ENCODE peak calls at places on chromosomes 6 and 20, in four cellular contexts. One of them, this sample, is unnamed. For H3K36me3, the result is how much of the 10 kb centered on the place peaks cover.

GRCh38 chr20:38145094-38146075 is 19.7 kb downstream of the TGM2 start:
- DNase-seq in GM23248: peak
- DNase-seq in endothelial cell of umbilical vein: peak
- DNase-seq in fibroblast of lung: peak
- DNase-seq in this sample: no peak

GRCh38 chr6:104728444-104728843 is 131.3 kb downstream of the HACE1 start:
- DNase-seq in fibroblast of lung: peak
- DNase-seq in GM23248: no peak
- DNase-seq in endothelial cell of umbilical vein: peak
- DNase-seq in this sample: no peak

GRCh38 chr6:89610149-89610642 is 28.4 kb downstream of the LYRM2 start:
- DNase-seq in endothelial cell of umbilical vein: peak
- DNase-seq in fibroblast of lung: peak
- DNase-seq in GM23248: peak
- DNase-seq in this sample: peak

GRCh38 chr6:168884646-168885086 is 369.0 kb downstream of the THBS2 start:
- DNase-seq in endothelial cell of umbilical vein: peak
- DNase-seq in fibroblast of lung: no peak
- DNase-seq in GM23248: peak
- DNase-seq in this sample: peak

GRCh38 chr6:51640016-51640415 is 447.4 kb downstream of the PKHD1 start:
- DNase-seq in endothelial cell of umbilical vein: no peak
- DNase-seq in GM23248: no peak
- DNase-seq in fibroblast of lung: no peak
- DNase-seq in this sample: no peak

GRCh38 chr6:42230320-42231034 is 12.8 kb upstream of the MRPS10 start:
- DNase-seq in GM23248: peak
- DNase-seq in fibroblast of lung: no peak
- DNase-seq in endothelial cell of umbilical vein: peak
- DNase-seq in this sample: peak

GRCh38 chr20:22796465-22797077 is 212.2 kb upstream of the FOXA2 start:
- DNase-seq in GM23248: peak
- DNase-seq in endothelial cell of umbilical vein: no peak
- DNase-seq in fibroblast of lung: peak
- DNase-seq in this sample: no peak

GRCh38 chr6:138550346-138550767 is 51.1 kb upstream of the NHSL1 start:
- DNase-seq in GM23248: peak
- DNase-seq in endothelial cell of umbilical vein: no peak
- DNase-seq in fibroblast of lung: no peak
- DNase-seq in this sample: no peak

GRCh38 chr6:117771403-117771802 is 96.1 kb downstream of the NUS1 start:
- DNase-seq in endothelial cell of umbilical vein: no peak
- DNase-seq in fibroblast of lung: no peak
- DNase-seq in GM23248: no peak
- DNase-seq in this sample: no peak

GRCh38 chr6:10194816-10195639 is 219.8 kb downstream of the TFAP2A start:
- DNase-seq in fibroblast of lung: peak
- DNase-seq in endothelial cell of umbilical vein: no peak
- DNase-seq in GM23248: no peak
- DNase-seq in this sample: no peak

GRCh38 chr6:37359034-37359433 is 5.3 kb downstream of the RNF8 start:
- DNase-seq in fibroblast of lung: no peak
- DNase-seq in endothelial cell of umbilical vein: peak
- DNase-seq in GM23248: no peak
- DNase-seq in this sample: no peak

GRCh38 chr20:11797161-11797560 is 120.5 kb upstream of the BTBD3 start:
- DNase-seq in GM23248: peak
- DNase-seq in fibroblast of lung: peak
- DNase-seq in endothelial cell of umbilical vein: no peak
- DNase-seq in this sample: no peak

GRCh38 chr6:160147146-160147536 is 25.5 kb downstream of the SLC22A1 start:
- DNase-seq in GM23248: no peak
- DNase-seq in endothelial cell of umbilical vein: no peak
- DNase-seq in fibroblast of lung: no peak
- DNase-seq in this sample: no peak

GRCh38 chr20:14064333-14064732 is 69.0 kb downstream of the MACROD2 start:
- DNase-seq in GM23248: no peak
- DNase-seq in endothelial cell of umbilical vein: no peak
- DNase-seq in fibroblast of lung: no peak
- DNase-seq in this sample: no peak

GRCh38 chr6:14074723-14075503 is 42.7 kb upstream of the CD83 start:
- DNase-seq in GM23248: peak
- DNase-seq in endothelial cell of umbilical vein: peak
- DNase-seq in fibroblast of lung: peak
- DNase-seq in this sample: peak

GRCh38 chr6:25732468-25733198 is 21.9 kb upstream of the SLC17A4 start:
- DNase-seq in GM23248: no peak
- DNase-seq in endothelial cell of umbilical vein: no peak
- DNase-seq in fibroblast of lung: no peak
- DNase-seq in this sample: peak

GRCh38 chr6:121867095-121867494 is 431.6 kb downstream of the GJA1 start:
- DNase-seq in endothelial cell of umbilical vein: no peak
- DNase-seq in fibroblast of lung: peak
- DNase-seq in GM23248: peak
- DNase-seq in this sample: no peak

GRCh38 chr6:111468329-111469012 is 14.5 kb downstream of the REV3L start:
- DNase-seq in endothelial cell of umbilical vein: peak
- DNase-seq in fibroblast of lung: peak
- DNase-seq in GM23248: peak
- DNase-seq in this sample: no peak

GRCh38 chr20:56487216-56487615 is 18.8 kb downstream of the RTF2 start:
- DNase-seq in fibroblast of lung: no peak
- DNase-seq in GM23248: no peak
- DNase-seq in endothelial cell of umbilical vein: no peak
- DNase-seq in this sample: no peak

GRCh38 chr20:22574545-22575086 is 9.8 kb downstream of the FOXA2 start:
- DNase-seq in endothelial cell of umbilical vein: no peak
- DNase-seq in fibroblast of lung: no peak
- DNase-seq in GM23248: no peak
- DNase-seq in this sample: peak

GRCh38 chr6:169854083-169854725 is 102.8 kb downstream of the ERMARD start:
- DNase-seq in GM23248: no peak
- DNase-seq in fibroblast of lung: no peak
- DNase-seq in endothelial cell of umbilical vein: no peak
- DNase-seq in this sample: no peak

GRCh38 chr6:139060332-139060731 is 31.8 kb downstream of the ABRACL start:
- DNase-seq in fibroblast of lung: peak
- DNase-seq in endothelial cell of umbilical vein: no peak
- DNase-seq in GM23248: peak
- DNase-seq in this sample: no peak

DNA sequence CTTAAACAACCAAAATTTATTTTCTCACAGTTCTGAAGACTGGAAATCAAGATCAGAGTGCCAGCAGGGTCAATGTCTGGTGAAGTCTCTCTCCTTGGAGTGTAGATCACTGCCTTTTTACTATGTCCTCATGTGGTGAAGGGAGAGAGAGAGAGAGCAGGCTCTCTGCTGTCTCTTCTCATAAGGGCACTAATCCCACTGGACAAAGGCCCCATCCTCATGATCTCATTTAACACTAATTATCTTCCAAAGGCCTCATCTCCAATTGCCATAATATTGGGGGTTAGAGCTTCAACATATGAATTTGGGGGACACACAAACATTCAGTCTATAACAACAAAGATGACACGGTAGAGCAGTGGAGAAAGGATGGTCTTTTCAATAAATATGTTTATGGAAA is 27.4 kb downstream of the SOBP start:
- DNase-seq in endothelial cell of umbilical vein: no peak
- DNase-seq in fibroblast of lung: no peak
- DNase-seq in GM23248: no peak
- DNase-seq in this sample: no peak
- H3K36me3 ChIP-seq in endothelial cell of umbilical vein: under half
- H3K36me3 ChIP-seq in fibroblast of lung: under half
- H3K36me3 ChIP-seq in GM23248: under half
- H3K36me3 ChIP-seq in this sample: under half

GRCh38 chr6:75280131-75280855 is 4.3 kb downstream of the TMEM30A start:
- DNase-seq in fibroblast of lung: peak
- DNase-seq in endothelial cell of umbilical vein: no peak
- DNase-seq in GM23248: peak
- DNase-seq in this sample: no peak
- H3K36me3 ChIP-seq in fibroblast of lung: under half
- H3K36me3 ChIP-seq in endothelial cell of umbilical vein: under half
- H3K36me3 ChIP-seq in GM23248: under half
- H3K36me3 ChIP-seq in this sample: under half

DNA sequence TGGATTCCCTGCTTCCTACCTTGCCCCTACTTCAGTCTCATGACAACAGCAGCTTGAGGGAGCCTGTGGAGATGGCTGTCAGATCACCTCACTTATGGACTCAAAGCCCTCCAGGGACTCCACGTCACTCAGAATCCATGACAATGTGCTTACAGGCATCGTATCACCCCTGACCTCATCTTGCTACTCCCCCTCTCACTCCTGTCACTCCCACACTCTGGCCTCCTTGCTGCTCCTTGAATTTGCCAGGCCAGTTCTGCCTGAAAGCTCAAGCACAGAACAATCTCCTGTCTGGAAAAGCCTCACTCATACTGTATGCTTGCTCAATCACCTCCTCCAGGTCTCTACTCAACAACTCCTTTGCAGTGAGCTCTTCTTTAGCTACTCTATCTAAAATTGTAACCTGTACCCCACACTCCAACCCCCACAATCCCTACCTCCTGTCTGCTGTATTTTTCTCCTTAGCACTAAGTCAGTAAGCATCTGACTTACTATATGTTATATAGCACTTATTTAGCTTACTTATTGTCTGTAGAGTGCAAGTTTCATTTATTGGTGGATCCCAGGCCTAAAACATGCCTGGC is 10.7 kb upstream of the GSTA4 start:
- DNase-seq in endothelial cell of umbilical vein: no peak
- DNase-seq in fibroblast of lung: no peak
- DNase-seq in GM23248: no peak
- DNase-seq in this sample: no peak
- H3K36me3 ChIP-seq in endothelial cell of umbilical vein: under half
- H3K36me3 ChIP-seq in fibroblast of lung: under half
- H3K36me3 ChIP-seq in GM23248: under half
- H3K36me3 ChIP-seq in this sample: under half

GRCh38 chr6:35293681-35294080 is 3.9 kb upstream of the DEF6 start:
- DNase-seq in endothelial cell of umbilical vein: no peak
- DNase-seq in GM23248: no peak
- DNase-seq in fibroblast of lung: no peak
- DNase-seq in this sample: no peak
- H3K36me3 ChIP-seq in endothelial cell of umbilical vein: under half
- H3K36me3 ChIP-seq in GM23248: under half
- H3K36me3 ChIP-seq in fibroblast of lung: under half
- H3K36me3 ChIP-seq in this sample: under half

DNA sequence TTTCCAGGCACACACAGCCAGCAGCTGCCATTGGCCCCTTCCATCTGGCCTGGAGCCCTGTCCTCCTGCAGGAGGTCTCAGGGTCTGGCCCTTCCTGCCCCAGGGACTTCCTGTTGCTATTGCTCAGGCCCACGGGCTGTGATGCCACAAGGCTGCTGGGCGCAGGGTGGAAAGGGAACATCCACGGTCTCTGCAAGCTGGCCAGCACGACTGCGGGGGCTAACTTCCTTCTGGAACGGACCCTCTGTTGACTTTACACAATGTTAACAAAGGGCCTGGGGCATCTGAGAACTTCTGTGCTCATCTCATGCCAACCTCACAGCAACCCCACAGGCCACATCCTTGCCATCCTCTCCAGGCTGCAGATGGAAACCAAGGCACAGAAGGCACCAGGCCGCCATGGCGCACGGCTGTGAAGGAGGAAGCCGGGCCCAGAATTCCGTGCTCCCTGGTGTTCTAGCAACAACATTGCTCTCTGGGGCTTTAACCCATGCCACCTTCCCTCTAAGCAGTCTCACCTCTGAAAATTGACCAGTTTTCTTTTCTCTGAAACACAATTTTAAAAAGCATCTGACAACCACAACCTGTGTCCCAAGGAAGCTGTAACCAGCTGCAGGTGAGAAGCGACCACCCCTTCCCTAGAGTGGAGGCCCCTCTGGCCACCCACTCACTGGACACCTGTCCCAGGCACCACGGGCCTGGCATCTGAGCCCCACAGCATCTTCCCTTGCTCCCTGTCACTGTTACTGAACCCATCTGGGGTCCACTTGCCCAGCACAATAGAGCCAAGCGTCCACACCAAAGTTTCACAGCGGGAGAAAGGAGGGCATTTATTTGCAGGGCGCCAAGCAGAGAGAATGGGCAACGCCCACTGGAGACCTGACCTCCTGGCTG is 261.3 kb downstream of the CDH4 start:
- DNase-seq in GM23248: no peak
- DNase-seq in endothelial cell of umbilical vein: no peak
- DNase-seq in fibroblast of lung: no peak
- DNase-seq in this sample: no peak
- H3K36me3 ChIP-seq in GM23248: under half
- H3K36me3 ChIP-seq in endothelial cell of umbilical vein: under half
- H3K36me3 ChIP-seq in fibroblast of lung: under half
- H3K36me3 ChIP-seq in this sample: under half

DNA sequence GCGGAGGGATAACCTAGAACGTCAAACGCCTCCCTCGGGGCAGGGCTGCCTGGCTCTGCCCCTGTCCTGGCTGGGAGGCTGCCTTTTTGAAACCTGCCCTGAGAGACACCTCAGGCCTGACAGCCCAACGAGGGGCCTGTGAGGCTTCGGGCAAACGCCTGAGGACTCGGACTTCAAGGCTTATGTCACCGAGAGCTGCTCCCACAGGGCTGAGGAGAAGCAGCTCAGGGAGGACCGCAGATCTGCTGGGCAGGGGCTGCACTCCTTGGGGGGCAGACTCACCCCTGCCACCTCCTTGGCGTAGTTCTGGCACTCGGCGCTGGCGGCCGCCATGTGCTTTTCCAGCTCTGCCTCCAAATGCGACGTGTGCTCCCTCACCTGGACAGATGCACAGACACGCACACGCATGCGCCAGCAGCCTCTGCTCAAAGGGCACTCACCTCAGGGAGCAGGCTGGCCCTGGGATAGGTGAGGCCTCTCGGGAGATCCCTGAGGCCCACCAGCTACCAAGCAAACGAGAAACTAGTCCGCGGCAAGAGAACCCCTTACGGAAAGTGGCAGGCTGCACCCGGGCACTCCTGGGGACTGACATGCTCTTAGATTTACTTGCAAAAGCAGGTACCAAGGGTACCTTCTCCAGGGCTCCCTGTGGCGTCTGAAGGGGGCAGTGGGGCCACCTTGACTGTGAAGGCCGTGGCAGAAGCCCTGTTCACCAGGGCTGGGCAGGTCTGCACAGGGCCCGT is 49.6 kb downstream of the DSTN start:
- DNase-seq in GM23248: no peak
- DNase-seq in fibroblast of lung: no peak
- DNase-seq in endothelial cell of umbilical vein: no peak
- DNase-seq in this sample: no peak
- H3K36me3 ChIP-seq in GM23248: under half
- H3K36me3 ChIP-seq in fibroblast of lung: half or more
- H3K36me3 ChIP-seq in endothelial cell of umbilical vein: under half
- H3K36me3 ChIP-seq in this sample: under half

GRCh38 chr20:63497138-63497945 is 1.5 kb downstream of the EEF1A2 start:
- DNase-seq in fibroblast of lung: no peak
- DNase-seq in GM23248: no peak
- DNase-seq in endothelial cell of umbilical vein: no peak
- DNase-seq in this sample: no peak
- H3K36me3 ChIP-seq in fibroblast of lung: under half
- H3K36me3 ChIP-seq in GM23248: under half
- H3K36me3 ChIP-seq in endothelial cell of umbilical vein: under half
- H3K36me3 ChIP-seq in this sample: under half

This sample was measured in mesendoderm.